ENCODE peak calls at places on chromosomes 4 and X, in four cellular contexts. One of them, this sample, is unnamed.

GRCh38 chr4:184514121-184514988 is 40.0 kb upstream of the IRF2 start:
- DNase-seq in ascending aorta: no peak
- DNase-seq in esophagus squamous epithelium: peak; percentile 5
- DNase-seq in GM23338: no peak
- DNase-seq in this sample: no peak

GRCh38 chr4:5470318-5470889 is 238.0 kb downstream of the EVC2 start:
- DNase-seq in esophagus squamous epithelium: no peak
- DNase-seq in GM23338: no peak
- DNase-seq in ascending aorta: peak; percentile 39
- DNase-seq in this sample: no peak

GRCh38 chr4:15293678-15294077 is 134.2 kb upstream of the C1QTNF7 start:
- DNase-seq in ascending aorta: no peak
- DNase-seq in GM23338: no peak
- DNase-seq in esophagus squamous epithelium: no peak
- DNase-seq in this sample: no peak

GRCh38 chr4:5732158-5732557 is 21.2 kb downstream of the EVC start:
- DNase-seq in ascending aorta: no peak
- DNase-seq in GM23338: no peak
- DNase-seq in esophagus squamous epithelium: no peak
- DNase-seq in this sample: no peak

GRCh38 chr4:74320559-74321118 is 12.4 kb downstream of the EPGN start:
- DNase-seq in ascending aorta: no peak
- DNase-seq in GM23338: peak; percentile 90
- DNase-seq in esophagus squamous epithelium: no peak
- DNase-seq in this sample: no peak

GRCh38 chrX:147770858-147771257 is 140.9 kb upstream of the FMR1 start:
- DNase-seq in GM23338: no peak
- DNase-seq in ascending aorta: no peak
- DNase-seq in esophagus squamous epithelium: no peak
- DNase-seq in this sample: no peak

GRCh38 chrX:24341795-24342194 is 18.6 kb upstream of the SUPT20HL1 start:
- DNase-seq in ascending aorta: no peak
- DNase-seq in GM23338: no peak
- DNase-seq in esophagus squamous epithelium: no peak
- DNase-seq in this sample: no peak

GRCh38 chrX:45228126-45228525 is 27.4 kb upstream of the DIPK2B start:
- DNase-seq in esophagus squamous epithelium: no peak
- DNase-seq in GM23338: no peak
- DNase-seq in ascending aorta: no peak
- DNase-seq in this sample: no peak

GRCh38 chr4:80178964-80179363 is 18.3 kb upstream of the PRDM8 start:
- DNase-seq in GM23338: no peak
- DNase-seq in esophagus squamous epithelium: no peak
- DNase-seq in ascending aorta: no peak
- DNase-seq in this sample: no peak

GRCh38 chr4:56683455-56683854 is 2.4 kb upstream of the HOPX start:
- DNase-seq in GM23338: no peak
- DNase-seq in esophagus squamous epithelium: no peak
- DNase-seq in ascending aorta: no peak
- DNase-seq in this sample: no peak

GRCh38 chr4:168220893-168221292 is 97.7 kb downstream of the DDX60 start:
- DNase-seq in ascending aorta: no peak
- DNase-seq in GM23338: no peak
- DNase-seq in esophagus squamous epithelium: no peak
- DNase-seq in this sample: no peak

GRCh38 chr4:185567828-185568442 is 32.6 kb upstream of the PDLIM3 start:
- DNase-seq in esophagus squamous epithelium: no peak
- DNase-seq in ascending aorta: peak; percentile 85
- DNase-seq in GM23338: no peak
- DNase-seq in this sample: no peak

GRCh38 chrX:155857561-155857960 is 23.6 kb upstream of the VAMP7 start:
- DNase-seq in esophagus squamous epithelium: no peak
- DNase-seq in GM23338: peak; percentile 29
- DNase-seq in ascending aorta: no peak
- DNase-seq in this sample: no peak

GRCh38 chr4:101033986-101034385 is 313.3 kb downstream of the PPP3CA start:
- DNase-seq in ascending aorta: no peak
- DNase-seq in GM23338: peak; percentile 64
- DNase-seq in esophagus squamous epithelium: no peak
- DNase-seq in this sample: no peak

GRCh38 chrX:10612215-10612614 is 8.2 kb downstream of the MID1 start:
- DNase-seq in GM23338: no peak
- DNase-seq in ascending aorta: no peak
- DNase-seq in esophagus squamous epithelium: no peak
- DNase-seq in this sample: no peak

GRCh38 chrX:147226801-147227200 is 412.3 kb upstream of the CXorf51A start:
- DNase-seq in GM23338: no peak
- DNase-seq in ascending aorta: no peak
- DNase-seq in esophagus squamous epithelium: no peak
- DNase-seq in this sample: no peak

GRCh38 chr4:129455462-129455861 is 359.5 kb downstream of the C4orf33 start:
- DNase-seq in GM23338: no peak
- DNase-seq in ascending aorta: no peak
- DNase-seq in esophagus squamous epithelium: no peak
- DNase-seq in this sample: no peak

GRCh38 chr4:20433101-20433705 is 181.5 kb downstream of the SLIT2 start:
- DNase-seq in esophagus squamous epithelium: no peak
- DNase-seq in ascending aorta: no peak
- DNase-seq in GM23338: no peak
- DNase-seq in this sample: no peak

GRCh38 chr4:113678651-113679050 is 82.9 kb downstream of the CAMK2D start:
- DNase-seq in ascending aorta: no peak
- DNase-seq in esophagus squamous epithelium: no peak
- DNase-seq in GM23338: no peak
- DNase-seq in this sample: no peak

GRCh38 chrX:12984629-12985303 is 9.9 kb downstream of the TMSB4X start:
- DNase-seq in GM23338: no peak
- DNase-seq in ascending aorta: no peak
- DNase-seq in esophagus squamous epithelium: no peak
- DNase-seq in this sample: no peak

GRCh38 chrX:68439341-68439740 is 6.0 kb upstream of the OPHN1 start:
- DNase-seq in GM23338: no peak
- DNase-seq in esophagus squamous epithelium: no peak
- DNase-seq in ascending aorta: no peak
- DNase-seq in this sample: no peak

GRCh38 chr4:149973181-149973580 is 105.1 kb upstream of the DCLK2 start:
- DNase-seq in esophagus squamous epithelium: no peak
- DNase-seq in GM23338: no peak
- DNase-seq in ascending aorta: no peak
- DNase-seq in this sample: no peak

GRCh38 chr4:71147261-71147660 is 153.8 kb downstream of the DCK start:
- DNase-seq in GM23338: no peak
- DNase-seq in esophagus squamous epithelium: no peak
- DNase-seq in ascending aorta: no peak
- DNase-seq in this sample: no peak

GRCh38 chr4:143667461-143667860 is 33.0 kb downstream of the FREM3 start:
- DNase-seq in GM23338: no peak
- DNase-seq in ascending aorta: peak; percentile 76
- DNase-seq in esophagus squamous epithelium: no peak
- DNase-seq in this sample: no peak

GRCh38 chr4:66887061-66887460 is 658.2 kb downstream of the CENPC start:
- DNase-seq in GM23338: no peak
- DNase-seq in ascending aorta: no peak
- DNase-seq in esophagus squamous epithelium: no peak
- DNase-seq in this sample: no peak

GRCh38 chr4:86653237-86653865 is 59.2 kb downstream of the PTPN13 start:
- DNase-seq in ascending aorta: no peak
- DNase-seq in GM23338: peak; percentile 72
- DNase-seq in esophagus squamous epithelium: no peak
- DNase-seq in this sample: no peak

GRCh38 chr4:115119804-115120352 is 6.5 kb upstream of the NDST4 start:
- DNase-seq in ascending aorta: no peak
- DNase-seq in esophagus squamous epithelium: no peak
- DNase-seq in GM23338: no peak
- DNase-seq in this sample: no peak
- TF ChIP-seq CTCF in ascending aorta: no peak
- TF ChIP-seq CTCF in esophagus squamous epithelium: no peak
- TF ChIP-seq CTCF in GM23338: peak; percentile 29
- TF ChIP-seq CTCF in this sample: no peak

GRCh38 chr4:183398298-183399129 is 45.9 kb upstream of the CDKN2AIP start:
- DNase-seq in ascending aorta: peak; percentile 78
- DNase-seq in esophagus squamous epithelium: peak; percentile 3
- DNase-seq in GM23338: peak; percentile 88
- DNase-seq in this sample: peak; percentile 28
- TF ChIP-seq CTCF in ascending aorta: peak; percentile 37
- TF ChIP-seq CTCF in esophagus squamous epithelium: peak; percentile 55
- TF ChIP-seq CTCF in GM23338: peak; percentile 37
- TF ChIP-seq CTCF in this sample: no peak

GRCh38 chr4:11488657-11489448 is 60.2 kb upstream of the HS3ST1 start:
- DNase-seq in GM23338: peak; percentile 30
- DNase-seq in ascending aorta: no peak
- DNase-seq in esophagus squamous epithelium: no peak
- DNase-seq in this sample: no peak
- TF ChIP-seq CTCF in GM23338: peak; percentile 21
- TF ChIP-seq CTCF in ascending aorta: no peak
- TF ChIP-seq CTCF in esophagus squamous epithelium: no peak
- TF ChIP-seq CTCF in this sample: no peak

DNA sequence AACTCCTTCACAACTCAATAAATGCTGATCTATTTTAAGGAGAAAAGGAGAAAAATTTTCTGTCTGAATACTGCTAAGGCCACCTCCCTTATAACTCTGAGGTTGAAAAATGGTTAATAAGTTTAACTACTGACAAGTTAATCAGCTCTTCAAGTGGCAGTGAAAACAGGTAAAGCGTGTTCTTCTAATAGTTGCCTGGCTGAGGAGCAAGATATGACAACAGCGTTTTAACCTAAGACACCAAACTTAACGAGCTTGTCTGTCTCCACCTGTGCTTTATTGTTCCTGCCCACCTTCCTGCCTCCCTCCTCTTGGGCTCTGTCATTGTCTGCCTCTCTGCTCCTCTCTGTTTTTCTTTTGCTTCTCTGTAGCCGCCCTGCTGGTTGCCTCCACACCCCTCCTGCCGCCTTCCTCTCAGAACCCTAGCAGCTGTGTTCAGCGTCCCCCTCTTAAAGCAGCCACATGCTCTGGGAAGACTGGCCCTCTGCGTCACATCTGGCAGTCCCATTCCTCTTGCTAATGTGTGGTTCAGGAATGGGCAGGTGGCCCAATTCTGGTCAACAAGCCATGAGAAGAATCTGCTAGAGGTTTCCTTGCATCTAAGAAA is 4.3 kb upstream of the TSPAN5 start:
- DNase-seq in ascending aorta: no peak
- DNase-seq in esophagus squamous epithelium: no peak
- DNase-seq in GM23338: peak; percentile 75
- DNase-seq in this sample: no peak
- TF ChIP-seq CTCF in ascending aorta: no peak
- TF ChIP-seq CTCF in esophagus squamous epithelium: no peak
- TF ChIP-seq CTCF in GM23338: no peak
- TF ChIP-seq CTCF in this sample: no peak

GRCh38 chr4:47668810-47669408 is 169.0 kb downstream of the CORIN start:
- DNase-seq in GM23338: peak; percentile 65
- DNase-seq in esophagus squamous epithelium: no peak
- DNase-seq in ascending aorta: no peak
- DNase-seq in this sample: no peak
- TF ChIP-seq CTCF in GM23338: peak; percentile 87
- TF ChIP-seq CTCF in esophagus squamous epithelium: peak; percentile 49
- TF ChIP-seq CTCF in ascending aorta: no peak
- TF ChIP-seq CTCF in this sample: no peak

GRCh38 chrX:154490414-154491083 is at the start of gene SLC10A3:
- DNase-seq in GM23338: peak; percentile 89
- DNase-seq in ascending aorta: peak; percentile 96
- DNase-seq in esophagus squamous epithelium: peak; percentile 62
- DNase-seq in this sample: peak; percentile 45
- TF ChIP-seq CTCF in GM23338: no peak
- TF ChIP-seq CTCF in ascending aorta: no peak
- TF ChIP-seq CTCF in esophagus squamous epithelium: no peak
- TF ChIP-seq CTCF in this sample: no peak

This sample was measured in omental fat pad.